ENCODE peak calls at places on chromosomes 4 and X, in ten cellular contexts. U, J, B, A, L, D, K, E, W and C are unnamed samples.

GRCh38 chr4:55186123-55186522 is 60.7 kb upstream of the KDR start:
- DNase-seq in K (no peak), E (no peak), W (no peak), A (no peak), D (peak; percentile 40), J (no peak), B (no peak), L (no peak), U (no peak), C (no peak)

GRCh38 chr4:61934201-61934600 is 734.1 kb downstream of the ADGRL3 start:
- DNase-seq in D (no peak), K (no peak), L (no peak), J (no peak), A (no peak), W (no peak), U (no peak), B (no peak), E (no peak), C (no peak)

GRCh38 chr4:7511509-7511908 is 76.8 kb upstream of the PSAPL1 start:
- DNase-seq in W (no peak), A (no peak), U (no peak), B (no peak), K (no peak), J (no peak), D (no peak), E (no peak), L (no peak), C (no peak)

GRCh38 chr4:95701500-95701899 is 138.4 kb upstream of the PDHA2 start:
- DNase-seq in D (peak; percentile 59), W (peak; percentile 95), K (peak; percentile 64), B (no peak), U (peak; percentile 79), A (no peak), J (no peak), L (no peak), E (no peak), C (no peak)

GRCh38 chr4:131540256-131540655 is 1608.8 kb upstream of the PCDH10 start:
- DNase-seq in A (no peak), U (no peak), D (no peak), E (no peak), L (no peak), K (no peak), W (no peak), B (no peak), J (no peak), C (no peak)

GRCh38 chr4:79212311-79212710 is 113.5 kb downstream of the NAA11 start:
- DNase-seq in W (no peak), J (no peak), A (no peak), L (no peak), K (no peak), E (no peak), U (no peak), B (no peak), D (no peak), C (no peak)

GRCh38 chr4:47642985-47643745 is 158.1 kb downstream of the ATP10D start:
- DNase-seq in A (no peak), L (no peak), K (peak; percentile 72), U (peak; percentile 92), W (peak; percentile 16), E (no peak), D (peak; percentile 58), B (no peak), J (no peak), C (no peak)

GRCh38 chr4:22170353-22170752 is 221.8 kb upstream of the KCNIP4 start:
- DNase-seq in U (peak; percentile 92), A (no peak), L (no peak), J (no peak), B (no peak), D (peak; percentile 10), W (peak; percentile 54), E (no peak), K (peak; percentile 87), C (no peak)

DNA sequence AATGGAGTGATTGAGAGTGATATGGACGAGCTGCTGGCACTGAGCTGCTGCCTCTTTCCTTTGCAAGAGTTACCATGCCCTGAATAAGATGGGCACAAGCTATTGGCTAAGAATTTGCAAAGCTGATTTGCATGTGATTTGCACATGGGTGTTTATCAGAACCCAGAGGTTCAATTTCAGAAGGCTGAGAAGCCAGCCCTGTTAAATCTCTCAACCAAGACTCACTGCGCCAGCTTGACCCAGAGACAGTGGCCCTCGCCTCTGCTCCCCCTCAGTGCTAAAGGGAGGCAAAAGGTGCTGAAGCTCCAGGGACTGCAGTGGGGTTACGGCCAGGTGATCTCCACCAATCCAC is 701 bp downstream of the ARHGAP4 start:
- DNase-seq in J (no peak), B (no peak), A (no peak), E (no peak), D (no peak), U (no peak), W (no peak), L (no peak), K (no peak), C (no peak)
- H3K4me3 ChIP-seq in J (peak overlapping the region; percentile 86), B (no peak overlapping the region), A (peak overlapping the region; percentile 67), E (no peak overlapping the region), D (no peak overlapping the region), U (no peak overlapping the region), W (no peak overlapping the region), L (no peak overlapping the region), K (no peak overlapping the region), C (no peak overlapping the region)

GRCh38 chrX:72576161-72576896 is 3.7 kb upstream of the HDAC8 start:
- DNase-seq in A (no peak), K (peak; percentile 85), U (peak; percentile 81), E (peak; percentile 41), B (peak; percentile 72), W (peak; percentile 86), D (peak; percentile 79), L (peak; percentile 26), J (no peak), C (no peak)

GRCh38 chrX:72568406-72569092 is 4.1 kb downstream of the HDAC8 start:
- DNase-seq in L (no peak), A (no peak), B (no peak), D (peak; percentile 53), K (peak; percentile 71), W (peak; percentile 61), J (no peak), E (no peak), U (peak; percentile 73), C (no peak)

GRCh38 chrX:72573158-72573511 is 492 bp upstream of the HDAC8 start:
- DNase-seq in K (no peak), L (no peak), W (no peak), E (no peak), J (no peak), D (no peak), A (no peak), B (no peak), U (no peak), C (no peak)

GRCh38 chrX:72569786-72570185 is 2.9 kb downstream of the HDAC8 start:
- DNase-seq in L (no peak), J (no peak), D (peak; percentile 88), E (no peak), B (no peak), W (peak; percentile 75), U (peak; percentile 92), A (no peak), K (peak; percentile 90), C (no peak)

DNA sequence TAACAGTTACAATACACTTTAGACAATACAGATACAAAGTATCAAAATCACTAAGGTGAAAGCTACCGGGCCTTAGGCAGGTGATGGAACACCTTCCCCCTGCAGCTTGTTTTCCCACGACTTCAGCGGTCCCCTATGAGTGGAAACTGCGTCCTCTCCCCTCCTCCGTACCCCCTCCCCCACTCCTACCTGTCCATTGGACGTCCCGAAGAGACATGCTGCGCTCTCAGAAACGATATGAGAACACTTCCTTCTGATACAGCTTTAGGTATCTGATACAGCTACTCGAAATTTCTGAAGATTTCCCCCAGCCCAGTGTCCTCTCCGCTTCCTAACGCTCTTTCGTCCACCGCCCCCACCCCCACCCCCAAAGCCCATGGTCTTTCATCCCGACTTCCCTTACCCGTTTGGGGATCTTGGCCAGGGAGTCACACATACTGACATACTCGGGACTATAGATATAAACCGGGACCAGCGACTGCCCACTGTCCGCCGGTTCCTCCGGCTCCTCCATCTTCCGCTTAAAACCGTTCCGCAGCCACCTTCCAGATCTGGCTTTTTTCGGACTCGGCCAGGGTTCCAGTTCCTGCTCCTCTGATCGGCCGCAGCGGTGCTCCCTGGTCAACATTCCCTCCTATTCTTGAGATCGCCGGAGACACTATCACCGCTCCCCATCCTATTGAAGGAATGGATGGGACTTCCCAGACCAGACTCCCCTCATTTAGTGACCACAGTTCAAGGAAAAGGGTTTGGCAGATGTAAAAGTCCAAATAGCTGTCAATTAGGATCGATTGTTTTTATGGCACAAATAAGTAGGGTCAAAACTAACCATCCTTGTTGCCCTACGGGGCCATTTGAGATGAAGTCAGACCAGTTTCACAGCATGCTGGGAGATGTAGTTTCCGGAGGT is at the start of gene HDAC8:
- DNase-seq in L (peak; percentile 73), D (peak; percentile 88), B (peak; percentile 69), K (peak; percentile 87), A (peak; percentile 34), W (peak; percentile 87), E (peak; percentile 77), J (peak; percentile 72), U (peak; percentile 84), C (peak; percentile 74)
- H3K4me3 ChIP-seq in L (peak within 1 kb of the TSS; percentile 50), D (peak within 1 kb of the TSS; percentile 63), B (peak within 1 kb of the TSS; percentile 72), K (peak within 1 kb of the TSS; percentile 63), A (peak within 1 kb of the TSS; percentile 96), W (peak within 1 kb of the TSS; percentile 69), E (peak within 1 kb of the TSS; percentile 58), J (peak within 1 kb of the TSS; percentile 68), U (peak within 1 kb of the TSS; percentile 78), C (peak within 1 kb of the TSS; percentile 88)

GRCh38 chr4:76948441-76949292 is 885 bp upstream of the SEPTIN11 start:
- DNase-seq in D (peak; percentile 80), K (peak; percentile 65), W (peak; percentile 79), B (peak; percentile 76), E (peak; percentile 77), A (peak; percentile 70), L (peak; percentile 83), J (peak; percentile 77), U (peak; percentile 86), C (peak; percentile 88)

GRCh38 chr4:76949293-76950051 is at the start of gene SEPTIN11:
- DNase-seq in U (peak; percentile 95), B (peak; percentile 92), A (peak; percentile 84), E (peak; percentile 92), K (peak; percentile 90), W (peak; percentile 98), J (peak; percentile 95), D (peak; percentile 97), L (peak; percentile 94), C (peak; percentile 97)

GRCh38 chr4:76950846-76951321 is 1.3 kb downstream of the SEPTIN11 start:
- DNase-seq in B (peak; percentile 67), A (no peak), J (no peak), D (peak; percentile 67), E (peak; percentile 30), K (peak; percentile 42), W (peak; percentile 52), L (no peak), U (peak; percentile 56), C (peak; percentile 44)

GRCh38 chr4:76950052-76950845 is 697 bp downstream of the SEPTIN11 start:
- DNase-seq in L (peak; percentile 47), B (peak; percentile 65), J (peak; percentile 64), W (peak; percentile 59), E (peak; percentile 50), D (peak; percentile 58), A (peak; percentile 46), U (peak; percentile 52), K (peak; percentile 48), C (peak; percentile 56)

GRCh38 chr4:76947369-76947768 is 2.2 kb upstream of the SEPTIN11 start:
- DNase-seq in U (no peak), D (peak; percentile 65), E (no peak), L (peak; percentile 44), K (no peak), W (peak; percentile 64), J (no peak), B (no peak), A (no peak), C (no peak)
- H3K4me3 ChIP-seq in U (peak overlapping the region; percentile 91), D (peak overlapping the region; percentile 9), E (no peak overlapping the region), L (no peak overlapping the region), K (no peak overlapping the region), W (peak overlapping the region; percentile 16), J (no peak overlapping the region), B (no peak overlapping the region), A (no peak overlapping the region), C (no peak overlapping the region)

GRCh38 chr4:169345207-169345788 is 74.5 kb upstream of the SH3RF1 start:
- DNase-seq in K (peak; percentile 96), U (peak; percentile 80), W (peak; percentile 67), J (no peak), E (no peak), A (no peak), D (peak; percentile 15), L (no peak), B (no peak), C (no peak)

GRCh38 chr4:169342159-169342865 is 71.6 kb upstream of the SH3RF1 start:
- DNase-seq in B (no peak), J (no peak), K (no peak), U (no peak), E (no peak), W (no peak), L (peak; percentile 93), A (no peak), D (no peak), C (no peak)

GRCh38 chr4:169348541-169348940 is 77.8 kb upstream of the SH3RF1 start:
- DNase-seq in W (no peak), E (peak; percentile 50), D (no peak), K (no peak), L (no peak), A (no peak), J (no peak), U (no peak), B (no peak), C (no peak)

GRCh38 chr4:169342906-169343560 is 72.3 kb upstream of the SH3RF1 start:
- DNase-seq in L (no peak), K (peak; percentile 48), J (no peak), D (no peak), B (no peak), A (no peak), W (no peak), E (no peak), U (peak; percentile 65), C (no peak)

DNA sequence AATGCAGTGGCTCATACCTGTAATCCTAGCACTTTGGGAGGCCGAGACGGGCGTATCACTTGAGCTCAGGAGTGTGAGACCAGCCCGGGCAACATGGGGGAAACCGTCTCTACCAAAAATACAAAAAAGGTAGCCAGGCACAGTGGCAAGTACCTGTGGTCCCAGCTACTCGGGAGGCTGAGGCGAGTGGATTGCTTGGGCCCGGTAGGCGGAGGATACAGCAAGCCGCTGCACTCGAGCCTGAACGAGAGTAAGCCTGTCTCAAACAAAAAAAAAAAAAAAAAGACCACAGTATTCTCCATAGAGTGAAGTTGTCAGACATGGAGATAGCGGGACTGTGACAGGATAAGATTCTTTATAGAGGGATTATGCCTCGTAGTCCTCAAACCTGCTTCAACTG is 76.1 kb upstream of the SH3RF1 start:
- DNase-seq in K (no peak), A (no peak), U (no peak), J (no peak), D (no peak), L (no peak), E (no peak), B (no peak), W (no peak), C (no peak)
- H3K4me3 ChIP-seq in K (no peak overlapping the region), A (no peak overlapping the region), U (no peak overlapping the region), J (no peak overlapping the region), D (no peak overlapping the region), L (no peak overlapping the region), E (no peak overlapping the region), B (no peak overlapping the region), W (no peak overlapping the region), C (no peak overlapping the region)